ENCODE peak calls at places on chromosomes 6 and 20, in seven cellular contexts. One of them, this sample, is unnamed.

GRCh38 chr20:51528263-51529026 is 14.1 kb downstream of the NFATC2 start:
- DNase-seq in stomach: no peak
- DNase-seq in spleen: no peak
- DNase-seq in uterus: no peak
- DNase-seq in mucosa of descending colon: no peak
- DNase-seq in lower lobe of right lung: no peak
- DNase-seq in WERI-Rb-1: no peak
- DNase-seq in this sample: no peak

GRCh38 chr6:158042245-158042798 is 60.7 kb downstream of the SYNJ2 start:
- DNase-seq in stomach: peak; percentile 79
- DNase-seq in spleen: no peak
- DNase-seq in uterus: peak; percentile 66
- DNase-seq in mucosa of descending colon: no peak
- DNase-seq in lower lobe of right lung: peak; percentile 55
- DNase-seq in WERI-Rb-1: no peak
- DNase-seq in this sample: peak; percentile 91

GRCh38 chr6:165439928-165440554 is 130.6 kb upstream of the C6orf118 start:
- DNase-seq in stomach: no peak
- DNase-seq in spleen: no peak
- DNase-seq in uterus: no peak
- DNase-seq in mucosa of descending colon: no peak
- DNase-seq in lower lobe of right lung: no peak
- DNase-seq in WERI-Rb-1: no peak
- DNase-seq in this sample: peak; percentile 88

GRCh38 chr20:43985121-43985520 is 70.5 kb downstream of the TOX2 start:
- DNase-seq in stomach: no peak
- DNase-seq in spleen: no peak
- DNase-seq in uterus: no peak
- DNase-seq in mucosa of descending colon: no peak
- DNase-seq in lower lobe of right lung: no peak
- DNase-seq in WERI-Rb-1: no peak
- DNase-seq in this sample: no peak

GRCh38 chr6:47075741-47076421 is 33.7 kb upstream of the ADGRF1 start:
- DNase-seq in stomach: no peak
- DNase-seq in spleen: no peak
- DNase-seq in uterus: no peak
- DNase-seq in mucosa of descending colon: no peak
- DNase-seq in lower lobe of right lung: no peak
- DNase-seq in WERI-Rb-1: no peak
- DNase-seq in this sample: no peak

GRCh38 chr6:111988926-111989325 is 65.0 kb upstream of the CCN6 start:
- DNase-seq in stomach: no peak
- DNase-seq in spleen: no peak
- DNase-seq in uterus: no peak
- DNase-seq in mucosa of descending colon: no peak
- DNase-seq in lower lobe of right lung: no peak
- DNase-seq in WERI-Rb-1: no peak
- DNase-seq in this sample: no peak

GRCh38 chr6:79737172-79737571 is 106.0 kb downstream of the SH3BGRL2 start:
- DNase-seq in stomach: no peak
- DNase-seq in spleen: no peak
- DNase-seq in uterus: no peak
- DNase-seq in mucosa of descending colon: peak; percentile 54
- DNase-seq in lower lobe of right lung: no peak
- DNase-seq in WERI-Rb-1: no peak
- DNase-seq in this sample: peak; percentile 33

GRCh38 chr6:90701146-90701781 is 114.4 kb upstream of the MAP3K7 start:
- DNase-seq in stomach: no peak
- DNase-seq in spleen: no peak
- DNase-seq in uterus: no peak
- DNase-seq in mucosa of descending colon: no peak
- DNase-seq in lower lobe of right lung: no peak
- DNase-seq in WERI-Rb-1: peak; percentile 16
- DNase-seq in this sample: peak; percentile 1

GRCh38 chr6:44298055-44298803 is 14.9 kb downstream of the AARS2 start:
- DNase-seq in stomach: no peak
- DNase-seq in spleen: peak; percentile 58
- DNase-seq in uterus: no peak
- DNase-seq in mucosa of descending colon: no peak
- DNase-seq in lower lobe of right lung: no peak
- DNase-seq in WERI-Rb-1: peak; percentile 58
- DNase-seq in this sample: peak; percentile 5

GRCh38 chr6:10809098-10809497 is 29.2 kb downstream of the MAK start:
- DNase-seq in stomach: no peak
- DNase-seq in spleen: no peak
- DNase-seq in uterus: no peak
- DNase-seq in mucosa of descending colon: no peak
- DNase-seq in lower lobe of right lung: no peak
- DNase-seq in WERI-Rb-1: no peak
- DNase-seq in this sample: no peak

GRCh38 chr6:41936073-41936837 is 5.4 kb downstream of the CCND3 start:
- DNase-seq in stomach: peak; percentile 62
- DNase-seq in spleen: peak; percentile 86
- DNase-seq in uterus: peak; percentile 39
- DNase-seq in mucosa of descending colon: peak; percentile 82
- DNase-seq in lower lobe of right lung: peak; percentile 81
- DNase-seq in WERI-Rb-1: peak; percentile 88
- DNase-seq in this sample: peak; percentile 95

GRCh38 chr6:48474764-48475674 is 364.0 kb upstream of the PTCHD4 start:
- DNase-seq in stomach: no peak
- DNase-seq in spleen: no peak
- DNase-seq in uterus: no peak
- DNase-seq in mucosa of descending colon: no peak
- DNase-seq in lower lobe of right lung: no peak
- DNase-seq in WERI-Rb-1: no peak
- DNase-seq in this sample: peak; percentile 2

GRCh38 chr6:112640895-112641294 is 293.8 kb downstream of the RFPL4B start:
- DNase-seq in stomach: no peak
- DNase-seq in spleen: no peak
- DNase-seq in uterus: no peak
- DNase-seq in mucosa of descending colon: no peak
- DNase-seq in lower lobe of right lung: no peak
- DNase-seq in WERI-Rb-1: no peak
- DNase-seq in this sample: peak; percentile 79

GRCh38 chr20:56628873-56629463 is at the start of gene TFAP2C:
- DNase-seq in stomach: peak; percentile 71
- DNase-seq in spleen: no peak
- DNase-seq in uterus: peak; percentile 18
- DNase-seq in mucosa of descending colon: peak; percentile 82
- DNase-seq in lower lobe of right lung: peak; percentile 87
- DNase-seq in WERI-Rb-1: peak; percentile 14
- DNase-seq in this sample: peak; percentile 64

GRCh38 chr6:112237644-112238043 is 16.7 kb downstream of the LAMA4 start:
- DNase-seq in stomach: peak; percentile 34
- DNase-seq in spleen: no peak
- DNase-seq in uterus: peak; percentile 87
- DNase-seq in mucosa of descending colon: no peak
- DNase-seq in lower lobe of right lung: no peak
- DNase-seq in WERI-Rb-1: no peak
- DNase-seq in this sample: peak; percentile 95

GRCh38 chr6:170033666-170034065 is 257.2 kb downstream of the DLL1 start:
- DNase-seq in stomach: peak; percentile 15
- DNase-seq in spleen: peak; percentile 22
- DNase-seq in uterus: peak; percentile 5
- DNase-seq in mucosa of descending colon: no peak
- DNase-seq in lower lobe of right lung: no peak
- DNase-seq in WERI-Rb-1: no peak
- DNase-seq in this sample: no peak

GRCh38 chr6:84243240-84243639 is 15.8 kb upstream of the CEP162 start:
- DNase-seq in stomach: no peak
- DNase-seq in spleen: no peak
- DNase-seq in uterus: no peak
- DNase-seq in mucosa of descending colon: no peak
- DNase-seq in lower lobe of right lung: no peak
- DNase-seq in WERI-Rb-1: no peak
- DNase-seq in this sample: peak; percentile 50

GRCh38 chr20:38804243-38804642 is 1.3 kb upstream of the PPP1R16B start:
- DNase-seq in stomach: no peak
- DNase-seq in spleen: no peak
- DNase-seq in uterus: no peak
- DNase-seq in mucosa of descending colon: no peak
- DNase-seq in lower lobe of right lung: no peak
- DNase-seq in WERI-Rb-1: no peak
- DNase-seq in this sample: no peak

GRCh38 chr20:38804682-38805501 is 605 bp upstream of the PPP1R16B start:
- DNase-seq in stomach: peak; percentile 43
- DNase-seq in spleen: peak; percentile 91
- DNase-seq in uterus: no peak
- DNase-seq in mucosa of descending colon: peak; percentile 55
- DNase-seq in lower lobe of right lung: peak; percentile 51
- DNase-seq in WERI-Rb-1: no peak
- DNase-seq in this sample: no peak

GRCh38 chr20:38806855-38807655 is 1.6 kb downstream of the PPP1R16B start:
- DNase-seq in stomach: no peak
- DNase-seq in spleen: peak; percentile 83
- DNase-seq in uterus: no peak
- DNase-seq in mucosa of descending colon: peak; percentile 18
- DNase-seq in lower lobe of right lung: no peak
- DNase-seq in WERI-Rb-1: peak; percentile 38
- DNase-seq in this sample: no peak

GRCh38 chr20:38805502-38805957 is at the start of gene PPP1R16B:
- DNase-seq in stomach: peak; percentile 50
- DNase-seq in spleen: peak; percentile 96
- DNase-seq in uterus: peak; percentile 30
- DNase-seq in mucosa of descending colon: peak; percentile 60
- DNase-seq in lower lobe of right lung: peak; percentile 59
- DNase-seq in WERI-Rb-1: peak; percentile 47
- DNase-seq in this sample: no peak

GRCh38 chr20:38805958-38806854 is 709 bp downstream of the PPP1R16B start:
- DNase-seq in stomach: no peak
- DNase-seq in spleen: peak; percentile 89
- DNase-seq in uterus: no peak
- DNase-seq in mucosa of descending colon: peak; percentile 19
- DNase-seq in lower lobe of right lung: peak; percentile 47
- DNase-seq in WERI-Rb-1: peak; percentile 21
- DNase-seq in this sample: no peak
- TF ChIP-seq CTCF in stomach: no peak
- TF ChIP-seq CTCF in spleen: peak; percentile 27
- TF ChIP-seq CTCF in uterus: no peak
- TF ChIP-seq CTCF in mucosa of descending colon: no peak
- TF ChIP-seq CTCF in lower lobe of right lung: no peak
- TF ChIP-seq CTCF in WERI-Rb-1: peak; percentile 21
- TF ChIP-seq CTCF in this sample: no peak

GRCh38 chr20:49803418-49803817 is 9.2 kb upstream of the SLC9A8 start:
- DNase-seq in stomach: no peak
- DNase-seq in spleen: no peak
- DNase-seq in uterus: no peak
- DNase-seq in mucosa of descending colon: no peak
- DNase-seq in lower lobe of right lung: no peak
- DNase-seq in WERI-Rb-1: no peak
- DNase-seq in this sample: no peak

GRCh38 chr20:49799698-49800097 is 12.9 kb upstream of the SLC9A8 start:
- DNase-seq in stomach: no peak
- DNase-seq in spleen: no peak
- DNase-seq in uterus: no peak
- DNase-seq in mucosa of descending colon: no peak
- DNase-seq in lower lobe of right lung: no peak
- DNase-seq in WERI-Rb-1: no peak
- DNase-seq in this sample: no peak

GRCh38 chr20:49804364-49804763 is 8.3 kb upstream of the SLC9A8 start:
- DNase-seq in stomach: no peak
- DNase-seq in spleen: no peak
- DNase-seq in uterus: no peak
- DNase-seq in mucosa of descending colon: no peak
- DNase-seq in lower lobe of right lung: no peak
- DNase-seq in WERI-Rb-1: no peak
- DNase-seq in this sample: no peak

GRCh38 chr20:49798718-49799117 is 13.9 kb upstream of the SLC9A8 start:
- DNase-seq in stomach: no peak
- DNase-seq in spleen: no peak
- DNase-seq in uterus: no peak
- DNase-seq in mucosa of descending colon: no peak
- DNase-seq in lower lobe of right lung: no peak
- DNase-seq in WERI-Rb-1: no peak
- DNase-seq in this sample: no peak

GRCh38 chr20:49801882-49802281 is 10.7 kb upstream of the SLC9A8 start:
- DNase-seq in stomach: no peak
- DNase-seq in spleen: no peak
- DNase-seq in uterus: no peak
- DNase-seq in mucosa of descending colon: no peak
- DNase-seq in lower lobe of right lung: no peak
- DNase-seq in WERI-Rb-1: no peak
- DNase-seq in this sample: no peak
- H3K4me3 ChIP-seq in stomach: no peak overlapping the region
- H3K4me3 ChIP-seq in spleen: no peak overlapping the region
- H3K4me3 ChIP-seq in uterus: no peak overlapping the region
- H3K4me3 ChIP-seq in mucosa of descending colon: no peak overlapping the region
- H3K4me3 ChIP-seq in lower lobe of right lung: no peak overlapping the region
- H3K4me3 ChIP-seq in WERI-Rb-1: no peak overlapping the region
- H3K4me3 ChIP-seq in this sample: no peak overlapping the region

GRCh38 chr6:22907085-22907484 is 337.7 kb downstream of the HDGFL1 start:
- DNase-seq in stomach: no peak
- DNase-seq in spleen: no peak
- DNase-seq in uterus: no peak
- DNase-seq in mucosa of descending colon: no peak
- DNase-seq in lower lobe of right lung: no peak
- DNase-seq in WERI-Rb-1: no peak
- DNase-seq in this sample: no peak

GRCh38 chr6:22904413-22904812 is 335.0 kb downstream of the HDGFL1 start:
- DNase-seq in stomach: no peak
- DNase-seq in spleen: no peak
- DNase-seq in uterus: no peak
- DNase-seq in mucosa of descending colon: no peak
- DNase-seq in lower lobe of right lung: no peak
- DNase-seq in WERI-Rb-1: no peak
- DNase-seq in this sample: peak; percentile 41

GRCh38 chr6:22910370-22910769 is 341.0 kb downstream of the HDGFL1 start:
- DNase-seq in stomach: no peak
- DNase-seq in spleen: no peak
- DNase-seq in uterus: no peak
- DNase-seq in mucosa of descending colon: no peak
- DNase-seq in lower lobe of right lung: no peak
- DNase-seq in WERI-Rb-1: no peak
- DNase-seq in this sample: no peak

DNA sequence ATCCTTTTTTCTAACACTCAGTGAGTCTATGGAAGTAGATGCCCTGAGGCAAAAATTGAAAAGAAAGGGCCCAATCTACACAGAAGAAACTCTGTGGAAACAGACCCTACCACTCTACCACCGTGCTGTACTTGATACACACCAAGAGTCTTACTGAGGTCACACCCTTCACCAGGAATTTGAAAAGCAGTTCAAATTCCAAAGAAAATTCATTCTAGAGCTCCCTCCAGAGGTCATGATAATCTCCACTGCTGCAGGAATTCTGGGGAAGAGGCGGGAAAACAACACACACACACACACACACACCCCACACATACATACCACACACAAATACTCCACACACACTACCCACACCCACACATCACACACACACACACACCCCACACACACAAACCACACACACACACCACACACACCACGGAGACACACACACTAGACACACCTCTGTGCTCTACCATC is 336.8 kb downstream of the HDGFL1 start:
- DNase-seq in stomach: no peak
- DNase-seq in spleen: no peak
- DNase-seq in uterus: no peak
- DNase-seq in mucosa of descending colon: no peak
- DNase-seq in lower lobe of right lung: no peak
- DNase-seq in WERI-Rb-1: no peak
- DNase-seq in this sample: peak; percentile 65
- TF ChIP-seq CTCF in stomach: no peak
- TF ChIP-seq CTCF in spleen: no peak
- TF ChIP-seq CTCF in uterus: peak; percentile 19
- TF ChIP-seq CTCF in mucosa of descending colon: no peak
- TF ChIP-seq CTCF in lower lobe of right lung: peak; percentile 20
- TF ChIP-seq CTCF in WERI-Rb-1: peak; percentile 24
- TF ChIP-seq CTCF in this sample: peak; percentile 61

GRCh38 chr6:14241255-14242070 is 123.9 kb downstream of the CD83 start:
- DNase-seq in stomach: no peak
- DNase-seq in spleen: no peak
- DNase-seq in uterus: no peak
- DNase-seq in mucosa of descending colon: no peak
- DNase-seq in lower lobe of right lung: no peak
- DNase-seq in WERI-Rb-1: no peak
- DNase-seq in this sample: no peak
- H3K4me3 ChIP-seq in stomach: no peak overlapping the region
- H3K4me3 ChIP-seq in spleen: no peak overlapping the region
- H3K4me3 ChIP-seq in uterus: no peak overlapping the region
- H3K4me3 ChIP-seq in mucosa of descending colon: no peak overlapping the region
- H3K4me3 ChIP-seq in lower lobe of right lung: no peak overlapping the region
- H3K4me3 ChIP-seq in WERI-Rb-1: no peak overlapping the region
- H3K4me3 ChIP-seq in this sample: no peak overlapping the region

This sample was measured in choroid plexus epithelial cell.